ENCODE peak calls at places on chromosomes 12 and 14, in four cellular contexts. A is K562, G is A549, J is GM12878. D is an unnamed sample.

GRCh38 chr12:57242329-57242690 is 8.7 kb downstream of the STAC3 start:
- DNase-seq in G (no peak), A (no peak), J (no peak), D (no peak)

GRCh38 chr14:51248041-51248987 is 8.3 kb downstream of the TMX1 start:
- DNase-seq in J (peak), G (no peak), A (no peak), D (no peak)

GRCh38 chr12:125193798-125194562 is 128.7 kb downstream of the AACS start:
- DNase-seq in A (peak), G (peak), J (no peak), D (no peak)

GRCh38 chr14:91067186-91067585 is 6.7 kb upstream of the RPS6KA5 start:
- DNase-seq in A (no peak), J (no peak), G (no peak), D (no peak)

GRCh38 chr12:6809056-6809455 is 12.6 kb upstream of the GPR162 start:
- DNase-seq in G (no peak), A (no peak), J (no peak), D (no peak)

GRCh38 chr14:102795060-102795925 is 18.0 kb downstream of the TRAF3 start:
- DNase-seq in G (peak), A (no peak), J (no peak), D (peak)

GRCh38 chr12:103905730-103906349 is 24.4 kb upstream of the HSP90B1 start:
- DNase-seq in G (no peak), A (no peak), J (no peak), D (no peak)

GRCh38 chr14:24403294-24404013 is 4.7 kb downstream of the NYNRIN start:
- DNase-seq in A (no peak), J (no peak), G (no peak), D (no peak)

GRCh38 chr14:70770490-70770889 is 38.8 kb downstream of the MAP3K9 start:
- DNase-seq in J (no peak), A (no peak), G (no peak), D (no peak)

GRCh38 chr14:100321473-100322137 is 1.5 kb upstream of the SLC25A47 start:
- DNase-seq in G (no peak), A (no peak), J (no peak), D (no peak)

GRCh38 chr14:51442513-51443175 is 202.6 kb downstream of the TMX1 start:
- DNase-seq in A (no peak), J (no peak), G (peak), D (no peak)

GRCh38 chr12:1122803-1123202 is 131.8 kb downstream of the ERC1 start:
- DNase-seq in G (no peak), J (no peak), A (peak), D (no peak)
- TF ChIP-seq POLR2AphosphoS2 in G (no peak), J (no peak), A (no peak), D (no peak)

GRCh38 chr12:108779998-108780688 is 48.8 kb upstream of the CORO1C start:
- DNase-seq in A (no peak), G (no peak), J (no peak), D (no peak)
- TF ChIP-seq POLR2AphosphoS2 in A (no peak), G (no peak), J (no peak), D (no peak)

DNA sequence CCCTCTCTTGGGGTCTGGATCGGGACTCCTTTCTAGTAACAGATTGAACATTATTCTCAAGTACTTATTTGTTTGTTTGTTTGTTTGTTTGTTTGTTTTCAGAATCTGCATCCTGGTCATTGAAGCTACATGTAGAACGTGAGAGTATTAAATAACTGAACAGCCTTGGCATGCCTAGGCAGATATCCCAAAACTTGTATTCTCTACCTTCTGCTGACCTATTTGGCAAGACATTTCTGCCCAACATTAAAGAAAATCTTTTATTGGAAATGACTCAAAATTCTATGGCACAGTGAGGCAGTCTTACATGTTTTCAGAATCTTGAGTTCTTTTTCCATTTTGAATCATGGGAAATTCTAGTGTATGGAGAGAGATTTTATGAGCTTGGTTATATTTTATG is 165.1 kb upstream of the CNOT2 start:
- DNase-seq in G (no peak), A (no peak), J (no peak), D (no peak)
- TF ChIP-seq POLR2AphosphoS2 in G (no peak), A (no peak), J (no peak), D (no peak)

GRCh38 chr12:40921563-40922163 is 229.4 kb downstream of the CNTN1 start:
- DNase-seq in J (no peak), G (no peak), A (peak), D (peak)
- TF ChIP-seq POLR2AphosphoS2 in J (no peak), G (no peak), A (no peak), D (no peak)

GRCh38 chr14:64266206-64266605 is 28.0 kb downstream of the ESR2 start:
- DNase-seq in A (no peak), G (no peak), J (no peak), D (no peak)
- TF ChIP-seq POLR2AphosphoS2 in A (no peak), G (no peak), J (no peak), D (no peak)

DNA sequence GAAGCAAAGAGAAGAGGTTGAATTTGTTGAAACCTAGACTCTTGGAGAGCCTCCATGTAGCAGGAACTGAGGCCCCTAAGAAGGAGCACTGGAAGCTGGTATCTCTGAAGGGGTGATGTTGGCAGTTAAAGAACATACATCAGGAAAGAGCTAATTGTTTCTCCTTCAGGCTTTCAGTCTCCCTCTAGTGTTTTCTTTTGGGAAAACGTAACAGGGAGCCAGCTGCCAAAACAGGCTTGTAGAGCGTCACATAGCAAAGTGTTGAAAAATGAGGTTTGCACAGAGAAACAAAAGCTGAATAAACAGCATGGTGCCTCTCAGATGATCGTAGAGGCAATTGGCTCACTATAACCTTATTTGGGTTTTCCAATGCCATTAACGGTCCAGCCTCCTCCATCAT is 46.9 kb upstream of the CAND1 start:
- DNase-seq in A (peak), J (no peak), G (no peak), D (no peak)
- TF ChIP-seq POLR2AphosphoS2 in A (no peak), J (no peak), G (no peak), D (no peak)

DNA sequence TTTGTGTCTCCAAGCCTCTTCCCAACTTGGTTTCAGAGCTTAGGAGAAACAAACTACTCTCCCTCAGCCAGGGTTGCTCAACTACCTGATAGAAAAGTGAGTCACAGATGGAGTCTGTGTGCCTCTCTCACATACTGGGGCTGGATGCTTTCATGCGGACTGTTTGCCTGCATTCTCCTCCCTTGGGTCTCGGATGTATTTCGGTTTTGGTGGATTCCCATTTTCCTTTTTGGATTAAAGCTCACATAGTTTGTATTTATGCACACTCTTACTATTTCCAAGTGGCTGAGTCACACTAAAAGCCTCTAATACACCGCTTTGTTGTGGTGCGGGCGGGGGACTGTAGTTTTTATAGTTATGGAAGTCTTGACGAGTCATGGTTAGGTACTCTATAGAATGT is 505.4 kb downstream of the LRFN5 start:
- DNase-seq in G (no peak), J (no peak), A (no peak), D (no peak)
- TF ChIP-seq POLR2AphosphoS2 in G (no peak), J (no peak), A (no peak), D (no peak)

DNA sequence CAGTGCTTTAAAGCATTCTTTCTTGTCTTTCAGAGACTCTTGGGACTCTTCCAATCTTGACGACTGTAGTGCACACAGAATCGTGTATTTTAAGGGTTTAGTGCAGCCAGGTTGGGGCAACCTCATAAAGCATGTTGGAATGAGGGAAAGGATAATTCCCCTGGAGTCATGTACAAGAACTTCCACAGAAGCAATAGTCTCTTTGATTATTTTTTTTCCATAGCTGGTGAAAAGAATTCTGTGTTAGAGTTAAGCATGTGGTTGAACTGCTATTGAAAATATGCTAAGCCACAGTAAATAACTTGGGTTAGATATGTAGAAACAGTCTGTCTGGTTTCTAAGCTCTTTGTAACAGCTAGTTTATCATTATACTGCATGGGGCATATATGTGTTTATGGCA is 246.8 kb upstream of the DAAM1 start:
- DNase-seq in A (no peak), J (no peak), G (no peak), D (no peak)
- TF ChIP-seq POLR2AphosphoS2 in A (no peak), J (no peak), G (no peak), D (no peak)

GRCh38 chr12:64157110-64157509 is 65.0 kb downstream of the KICS2 start:
- DNase-seq in J (no peak), G (no peak), A (no peak), D (no peak)

GRCh38 chr12:64160021-64160717 is 61.9 kb downstream of the KICS2 start:
- DNase-seq in G (no peak), J (no peak), A (no peak), D (no peak)

GRCh38 chr12:64157610-64158009 is 64.5 kb downstream of the KICS2 start:
- DNase-seq in G (no peak), A (no peak), J (no peak), D (no peak)

DNA sequence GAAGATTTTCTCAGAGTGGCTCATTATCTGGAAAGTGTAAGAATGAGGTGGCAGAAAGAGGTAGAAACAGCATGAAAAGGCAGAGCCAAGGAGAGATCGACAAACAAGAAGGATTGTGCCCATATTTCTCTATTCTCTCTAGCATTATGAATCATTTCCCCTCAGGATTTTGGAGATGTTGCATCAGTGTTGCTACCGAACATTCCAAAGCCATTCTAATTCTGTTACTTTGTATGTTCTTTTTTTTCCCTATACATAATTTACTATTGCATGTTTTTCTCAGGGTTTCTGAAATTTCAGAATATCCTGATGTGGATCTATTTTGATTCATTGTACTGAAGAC is 61.4 kb downstream of the KICS2 start:
- DNase-seq in G (no peak), J (no peak), A (no peak), D (no peak)
- TF ChIP-seq POLR2AphosphoS2 in G (no peak), J (no peak), A (no peak), D (no peak)

DNA sequence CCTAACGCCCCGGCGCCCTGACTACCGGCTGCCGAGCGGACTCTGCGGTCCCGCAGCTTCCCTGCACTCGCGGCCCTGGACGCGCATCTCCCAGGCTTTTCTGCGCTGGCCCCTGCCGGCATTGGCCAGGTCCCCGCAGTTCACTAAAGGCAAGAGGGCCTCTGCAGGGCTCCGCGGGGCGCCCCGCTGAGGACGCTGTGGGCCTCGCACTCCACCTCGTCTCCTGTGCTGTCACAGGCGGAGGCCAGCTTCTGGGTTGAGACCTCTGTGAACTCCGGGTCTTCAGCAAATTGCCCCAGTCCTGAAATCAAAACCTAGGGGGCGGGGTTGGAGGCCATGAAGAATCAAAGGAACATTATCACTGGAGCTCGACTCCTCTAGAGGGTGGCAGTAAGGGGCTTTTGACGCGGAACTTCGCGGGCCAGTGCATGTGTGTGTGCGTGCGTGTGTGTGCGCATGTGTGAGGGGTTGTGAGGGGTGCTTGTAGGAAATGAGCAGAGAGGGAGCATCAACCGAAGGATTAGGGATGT is 68.5 kb upstream of the CAPRIN2 start:
- DNase-seq in J (no peak), A (no peak), G (no peak), D (no peak)
- TF ChIP-seq POLR2AphosphoS2 in J (no peak), A (no peak), G (no peak), D (no peak)